ENCODE peak calls at places on chromosomes 2 and 18, in five cellular contexts. One of them, this sample, is unnamed.

GRCh38 chr2:30363406-30363805 is 83.6 kb upstream of the LCLAT1 start:
- DNase-seq in A549: no peak
- DNase-seq in K562: no peak
- DNase-seq in HepG2: no peak
- DNase-seq in GM12878: no peak
- DNase-seq in this sample: no peak

GRCh38 chr18:53698907-53699306 is 525.6 kb downstream of the MBD2 start:
- DNase-seq in A549: peak
- DNase-seq in K562: no peak
- DNase-seq in HepG2: peak
- DNase-seq in GM12878: no peak
- DNase-seq in this sample: no peak

GRCh38 chr2:198004173-198004572 is 199.8 kb downstream of the PLCL1 start:
- DNase-seq in A549: no peak
- DNase-seq in K562: no peak
- DNase-seq in HepG2: no peak
- DNase-seq in GM12878: no peak
- DNase-seq in this sample: peak

GRCh38 chr18:59549797-59550516 is 147.3 kb downstream of the CCBE1 start:
- DNase-seq in A549: no peak
- DNase-seq in K562: no peak
- DNase-seq in HepG2: no peak
- DNase-seq in GM12878: no peak
- DNase-seq in this sample: no peak

GRCh38 chr2:218896501-218897393 is 16.1 kb downstream of the WNT10A start:
- DNase-seq in A549: no peak
- DNase-seq in K562: no peak
- DNase-seq in HepG2: no peak
- DNase-seq in GM12878: peak
- DNase-seq in this sample: no peak

GRCh38 chr2:158079672-158080071 is 22.0 kb upstream of the UPP2 start:
- DNase-seq in A549: peak
- DNase-seq in K562: no peak
- DNase-seq in HepG2: peak
- DNase-seq in GM12878: no peak
- DNase-seq in this sample: peak

GRCh38 chr2:54212456-54212855 is 43.6 kb downstream of the TSPYL6 start:
- DNase-seq in A549: no peak
- DNase-seq in K562: no peak
- DNase-seq in HepG2: peak
- DNase-seq in GM12878: no peak
- DNase-seq in this sample: no peak

GRCh38 chr2:238158807-238159539 is at the start of gene ERFE:
- DNase-seq in A549: peak
- DNase-seq in K562: peak
- DNase-seq in HepG2: no peak
- DNase-seq in GM12878: no peak
- DNase-seq in this sample: no peak

GRCh38 chr2:241796610-241797138 is 12.3 kb upstream of the NEU4 start:
- DNase-seq in A549: no peak
- DNase-seq in K562: no peak
- DNase-seq in HepG2: no peak
- DNase-seq in GM12878: no peak
- DNase-seq in this sample: no peak

GRCh38 chr2:241793385-241793784 is 15.6 kb upstream of the NEU4 start:
- DNase-seq in A549: no peak
- DNase-seq in K562: no peak
- DNase-seq in HepG2: no peak
- DNase-seq in GM12878: no peak
- DNase-seq in this sample: no peak

GRCh38 chr2:241794250-241794823 is 14.7 kb upstream of the NEU4 start:
- DNase-seq in A549: no peak
- DNase-seq in K562: no peak
- DNase-seq in HepG2: no peak
- DNase-seq in GM12878: no peak
- DNase-seq in this sample: no peak

GRCh38 chr2:241796209-241796608 is 12.8 kb upstream of the NEU4 start:
- DNase-seq in A549: no peak
- DNase-seq in K562: no peak
- DNase-seq in HepG2: no peak
- DNase-seq in GM12878: no peak
- DNase-seq in this sample: no peak

GRCh38 chr2:241795021-241795999 is 13.7 kb upstream of the NEU4 start:
- DNase-seq in A549: no peak
- DNase-seq in K562: no peak
- DNase-seq in HepG2: no peak
- DNase-seq in GM12878: no peak
- DNase-seq in this sample: no peak
- TF ChIP-seq MAX in A549: no peak
- TF ChIP-seq MAX in K562: no peak
- TF ChIP-seq MAX in HepG2: no peak
- TF ChIP-seq MAX in GM12878: no peak
- TF ChIP-seq MAX in this sample: no peak

GRCh38 chr2:27606611-27607010 is 22.2 kb downstream of the CCDC121 start:
- DNase-seq in A549: no peak
- DNase-seq in K562: no peak
- DNase-seq in HepG2: no peak
- DNase-seq in GM12878: no peak
- DNase-seq in this sample: no peak
- TF ChIP-seq MYC in A549: no peak
- TF ChIP-seq MYC in K562: no peak
- TF ChIP-seq MYC in HepG2: no peak
- TF ChIP-seq MYC in GM12878: no peak
- TF ChIP-seq MYC in this sample: no peak

DNA sequence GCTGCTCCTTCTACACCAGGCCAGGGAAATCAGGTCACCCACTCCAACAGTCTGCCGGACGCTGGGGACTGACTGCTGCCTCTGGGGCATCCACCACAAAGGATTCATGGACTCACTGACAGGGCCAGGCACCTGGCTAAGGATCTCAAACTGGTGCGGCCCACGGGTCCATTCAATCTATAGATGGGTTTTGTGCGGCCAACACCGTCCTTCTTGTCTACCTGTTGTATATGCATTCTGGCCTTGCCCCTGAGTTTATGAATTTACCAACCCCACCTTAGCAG is 10.9 kb upstream of the SLC20A1 start:
- DNase-seq in A549: no peak
- DNase-seq in K562: no peak
- DNase-seq in HepG2: no peak
- DNase-seq in GM12878: no peak
- DNase-seq in this sample: no peak
- H3K27ac ChIP-seq in A549: no peak
- H3K27ac ChIP-seq in K562: no peak
- H3K27ac ChIP-seq in HepG2: no peak
- H3K27ac ChIP-seq in GM12878: no peak
- H3K27ac ChIP-seq in this sample: no peak

GRCh38 chr2:178863856-178864620 is 56.8 kb upstream of the TTN start:
- DNase-seq in A549: no peak
- DNase-seq in K562: no peak
- DNase-seq in HepG2: no peak
- DNase-seq in GM12878: no peak
- DNase-seq in this sample: peak
- TF ChIP-seq MAX in A549: no peak
- TF ChIP-seq MAX in K562: no peak
- TF ChIP-seq MAX in HepG2: no peak
- TF ChIP-seq MAX in GM12878: no peak
- TF ChIP-seq MAX in this sample: no peak

GRCh38 chr2:224260605-224261004 is 141.3 kb downstream of the FAM124B start:
- DNase-seq in A549: no peak
- DNase-seq in K562: no peak
- DNase-seq in HepG2: no peak
- DNase-seq in GM12878: no peak
- DNase-seq in this sample: no peak
- TF ChIP-seq MYC in A549: no peak
- TF ChIP-seq MYC in K562: no peak
- TF ChIP-seq MYC in HepG2: no peak
- TF ChIP-seq MYC in GM12878: no peak
- TF ChIP-seq MYC in this sample: no peak

GRCh38 chr2:97741686-97742085 is 28.3 kb downstream of the ZAP70 start:
- DNase-seq in A549: no peak
- DNase-seq in K562: no peak
- DNase-seq in HepG2: no peak
- DNase-seq in GM12878: no peak
- DNase-seq in this sample: no peak
- H3K27ac ChIP-seq in A549: no peak
- H3K27ac ChIP-seq in K562: no peak
- H3K27ac ChIP-seq in HepG2: no peak
- H3K27ac ChIP-seq in GM12878: no peak
- H3K27ac ChIP-seq in this sample: no peak

DNA sequence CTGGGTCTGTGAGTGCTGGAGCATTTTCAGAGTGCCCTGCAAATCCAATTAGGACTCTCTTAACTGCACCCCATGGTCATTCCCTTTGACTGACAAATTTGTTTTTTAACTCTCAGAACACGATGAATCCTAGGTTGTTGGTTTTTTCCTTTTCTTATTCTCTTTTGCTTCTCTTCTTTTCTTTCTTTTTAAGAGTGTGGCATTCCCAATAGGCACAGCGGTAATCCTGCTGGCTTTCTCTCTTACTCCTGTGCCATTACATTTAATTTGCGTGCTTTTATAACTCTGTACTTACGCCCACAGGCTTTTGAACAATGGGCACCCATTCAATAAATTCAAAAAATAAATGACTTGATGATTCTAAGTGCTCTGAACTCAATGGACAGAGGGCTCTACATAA is 189.0 kb upstream of the SMAD7 start:
- DNase-seq in A549: no peak
- DNase-seq in K562: no peak
- DNase-seq in HepG2: no peak
- DNase-seq in GM12878: no peak
- DNase-seq in this sample: no peak
- TF ChIP-seq MAX in A549: no peak
- TF ChIP-seq MAX in K562: no peak
- TF ChIP-seq MAX in HepG2: no peak
- TF ChIP-seq MAX in GM12878: no peak
- TF ChIP-seq MAX in this sample: no peak

GRCh38 chr18:79486356-79487197 is 90.8 kb downstream of the NFATC1 start:
- DNase-seq in A549: no peak
- DNase-seq in K562: no peak
- DNase-seq in HepG2: no peak
- DNase-seq in GM12878: no peak
- DNase-seq in this sample: no peak
- TF ChIP-seq MYC in A549: no peak
- TF ChIP-seq MYC in K562: no peak
- TF ChIP-seq MYC in HepG2: no peak
- TF ChIP-seq MYC in GM12878: no peak
- TF ChIP-seq MYC in this sample: no peak

GRCh38 chr2:84811839-84812238 is 69.0 kb downstream of the TRABD2A start:
- DNase-seq in A549: no peak
- DNase-seq in K562: no peak
- DNase-seq in HepG2: no peak
- DNase-seq in GM12878: no peak
- DNase-seq in this sample: no peak

GRCh38 chr2:84808279-84808678 is 72.6 kb downstream of the TRABD2A start:
- DNase-seq in A549: no peak
- DNase-seq in K562: no peak
- DNase-seq in HepG2: no peak
- DNase-seq in GM12878: no peak
- DNase-seq in this sample: no peak

GRCh38 chr2:84801816-84802215 is 79.1 kb downstream of the TRABD2A start:
- DNase-seq in A549: no peak
- DNase-seq in K562: no peak
- DNase-seq in HepG2: no peak
- DNase-seq in GM12878: no peak
- DNase-seq in this sample: no peak

GRCh38 chr2:84805250-84805917 is 75.5 kb downstream of the TRABD2A start:
- DNase-seq in A549: no peak
- DNase-seq in K562: no peak
- DNase-seq in HepG2: no peak
- DNase-seq in GM12878: no peak
- DNase-seq in this sample: no peak

DNA sequence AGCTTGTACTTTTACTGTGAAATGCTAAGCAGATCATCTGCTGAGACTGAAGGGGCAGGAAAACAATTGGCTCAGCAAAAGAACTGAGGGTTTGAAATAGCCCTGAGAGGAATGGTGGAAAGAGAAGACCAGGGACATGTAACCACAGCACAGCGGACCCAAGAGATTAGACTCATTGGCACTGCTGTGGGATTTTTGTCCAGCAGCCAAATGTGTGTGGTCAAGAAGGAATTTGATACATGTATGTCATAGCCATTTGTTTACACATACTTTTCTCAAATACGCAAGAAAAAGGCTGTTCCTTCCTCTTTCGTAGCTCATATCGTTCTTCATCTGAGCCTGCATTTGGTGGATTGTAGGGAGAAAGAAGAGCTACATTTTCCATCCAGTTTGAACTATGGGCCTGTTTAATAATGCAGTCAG is 73.8 kb downstream of the TRABD2A start:
- DNase-seq in A549: peak
- DNase-seq in K562: peak
- DNase-seq in HepG2: no peak
- DNase-seq in GM12878: no peak
- DNase-seq in this sample: peak
- H3K27ac ChIP-seq in A549: peak
- H3K27ac ChIP-seq in K562: no peak
- H3K27ac ChIP-seq in HepG2: no peak
- H3K27ac ChIP-seq in GM12878: no peak
- H3K27ac ChIP-seq in this sample: no peak